ENCODE peak calls at places on chromosomes 7 and 10, in ten cellular contexts. Z is neural progenitor cell, B is H1, U is GM23248, I is HCT116, G is fibroblast of lung, J is K562, T is PC-9, Y is HepG2, R is DND-41. O is an unnamed sample. For H4K20me1 and H3K27me3, the result is how much of the 10 kb centered on the place peaks cover.

GRCh38 chr10:92486637-92487036 is 87.3 kb downstream of the IDE start:
- DNase-seq in Z (no peak), B (no peak), U (no peak), I (no peak), G (no peak), J (peak), T (no peak), Y (no peak), R (no peak), O (no peak)

GRCh38 chr10:88150338-88150737 is 286.9 kb downstream of the PTEN start:
- DNase-seq in Z (no peak), B (no peak), U (peak), I (no peak), G (peak), J (no peak), T (no peak), Y (no peak), R (no peak), O (no peak)

GRCh38 chr10:91672021-91672608 is 39.2 kb upstream of the PPP1R3C start:
- DNase-seq in Z (peak), B (no peak), U (peak), I (no peak), G (peak), J (peak), T (peak), Y (no peak), R (peak), O (no peak)

GRCh38 chr10:43863270-43863669 is 214.6 kb upstream of the ZNF32 start:
- DNase-seq in Z (no peak), B (peak), U (no peak), I (no peak), G (no peak), J (no peak), T (no peak), Y (no peak), R (no peak), O (no peak)

GRCh38 chr10:74177140-74177677 is 26.2 kb downstream of the ADK start:
- DNase-seq in Z (no peak), B (no peak), U (peak), I (no peak), G (peak), J (peak), T (peak), Y (peak), R (peak), O (peak)

GRCh38 chr10:101767966-101768790 is 7.7 kb downstream of the FGF8 start:
- DNase-seq in Z (peak), B (peak), U (no peak), I (no peak), G (no peak), J (no peak), T (no peak), Y (no peak), R (no peak), O (no peak)

GRCh38 chr7:131027287-131027773 is 293.3 kb upstream of the KLF14 start:
- DNase-seq in Z (no peak), B (no peak), U (peak), I (no peak), G (peak), J (peak), T (no peak), Y (no peak), R (peak), O (peak)

GRCh38 chr10:77442790-77443189 is 194.8 kb downstream of the KCNMA1 start:
- DNase-seq in Z (no peak), B (no peak), U (no peak), I (no peak), G (no peak), J (no peak), T (no peak), Y (no peak), R (no peak), O (no peak)

GRCh38 chr7:46383605-46384004 is 462.5 kb upstream of the IGFBP3 start:
- DNase-seq in Z (no peak), B (no peak), U (peak), I (no peak), G (peak), J (no peak), T (no peak), Y (no peak), R (no peak), O (peak)

GRCh38 chr10:44993226-44993921 is 7.3 kb upstream of the ZNF22 start:
- DNase-seq in Z (no peak), B (no peak), U (no peak), I (no peak), G (no peak), J (no peak), T (no peak), Y (no peak), R (no peak), O (no peak)

GRCh38 chr7:20998309-20998708 is 211.6 kb upstream of the SP8 start:
- DNase-seq in Z (no peak), B (no peak), U (no peak), I (peak), G (no peak), J (no peak), T (no peak), Y (peak), R (no peak), O (no peak)

GRCh38 chr10:77501152-77501845 is 136.3 kb downstream of the KCNMA1 start:
- DNase-seq in Z (no peak), B (no peak), U (peak), I (peak), G (peak), J (no peak), T (no peak), Y (no peak), R (no peak), O (no peak)

GRCh38 chr7:22670422-22670815 is 56.6 kb upstream of the IL6 start:
- DNase-seq in Z (no peak), B (no peak), U (no peak), I (no peak), G (no peak), J (no peak), T (no peak), Y (no peak), R (no peak), O (no peak)
- H4K20me1 ChIP-seq in Z (under half), B (under half), U (under half), I (under half), G (under half), J (under half), T (under half), Y (under half), R (under half), O (under half)

GRCh38 chr10:71234017-71234894 is 21.9 kb downstream of the UNC5B start:
- DNase-seq in Z (no peak), B (no peak), U (no peak), I (no peak), G (no peak), J (no peak), T (no peak), Y (no peak), R (no peak), O (no peak)
- H3K27me3 ChIP-seq in Z (under half), B (under half), U (under half), I (under half), G (under half), J (under half), T (under half), Y (under half), R (under half), O (under half)

GRCh38 chr7:47491637-47492036 is 90.3 kb downstream of the TNS3 start:
- DNase-seq in Z (no peak), B (no peak), U (no peak), I (no peak), G (no peak), J (no peak), T (no peak), Y (no peak), R (no peak), O (no peak)

GRCh38 chr7:47490501-47491265 is 91.2 kb downstream of the TNS3 start:
- DNase-seq in Z (no peak), B (no peak), U (no peak), I (no peak), G (no peak), J (no peak), T (no peak), Y (no peak), R (no peak), O (no peak)

GRCh38 chr7:47495269-47495875 is 86.5 kb downstream of the TNS3 start:
- DNase-seq in Z (no peak), B (no peak), U (no peak), I (no peak), G (no peak), J (no peak), T (no peak), Y (no peak), R (no peak), O (no peak)

GRCh38 chr7:47493971-47494370 is 87.9 kb downstream of the TNS3 start:
- DNase-seq in Z (no peak), B (no peak), U (peak), I (no peak), G (no peak), J (no peak), T (peak), Y (no peak), R (no peak), O (no peak)

DNA sequence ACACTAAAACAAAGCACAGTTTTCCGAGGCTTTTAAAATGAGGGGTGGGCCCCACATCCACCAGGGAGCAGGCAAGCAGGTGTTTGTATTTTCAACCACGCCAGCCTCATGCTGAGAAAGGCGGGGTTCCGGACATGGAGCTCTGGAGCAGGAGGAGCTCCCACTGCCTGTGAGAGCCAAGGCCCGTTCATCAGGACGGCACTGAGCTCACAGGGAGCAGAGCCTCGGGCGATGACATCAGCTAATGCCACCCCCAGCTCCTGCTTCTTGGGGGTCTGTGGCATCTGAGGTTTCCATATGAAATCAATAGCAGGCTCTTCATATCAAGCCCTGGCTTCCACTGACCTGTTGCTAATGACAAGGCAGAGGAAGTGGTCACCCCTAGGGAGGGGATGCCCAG is 89.2 kb downstream of the TNS3 start:
- DNase-seq in Z (no peak), B (no peak), U (no peak), I (no peak), G (no peak), J (no peak), T (no peak), Y (no peak), R (no peak), O (no peak)
- H4K20me1 ChIP-seq in Z (under half), B (under half), U (under half), I (under half), G (under half), J (under half), T (half or more), Y (half or more), R (under half), O (under half)

DNA sequence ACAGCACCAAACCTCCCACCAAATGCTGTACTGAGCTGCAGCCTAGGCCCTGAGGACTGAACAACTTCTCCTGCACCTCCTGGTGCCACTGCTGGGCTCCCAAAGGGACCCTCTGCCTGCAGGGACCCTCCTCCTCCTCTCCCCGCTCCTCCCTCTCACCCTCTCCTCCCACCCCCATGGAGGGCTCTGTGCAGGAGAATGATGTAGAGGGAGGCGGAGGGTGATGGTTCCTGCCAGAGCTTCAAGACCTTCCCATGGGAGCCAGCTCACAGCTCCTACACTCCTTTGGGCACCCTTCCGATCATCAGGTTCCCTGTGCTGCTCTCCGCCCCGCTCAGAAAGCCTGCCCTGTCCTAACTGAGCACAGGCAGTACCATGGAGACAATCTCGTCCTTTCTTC is 97.7 kb downstream of the PRKAG2 start:
- DNase-seq in Z (no peak), B (no peak), U (no peak), I (no peak), G (no peak), J (no peak), T (no peak), Y (no peak), R (no peak), O (no peak)
- H3K27me3 ChIP-seq in Z (under half), B (under half), U (under half), I (under half), G (under half), J (half or more), T (under half), Y (under half), R (under half), O (under half)

GRCh38 chr10:27147701-27148100 is 6.5 kb downstream of the YME1L1 start:
- DNase-seq in Z (no peak), B (no peak), U (no peak), I (no peak), G (no peak), J (no peak), T (no peak), Y (no peak), R (no peak), O (no peak)
- H4K20me1 ChIP-seq in Z (under half), B (under half), U (under half), I (under half), G (under half), J (under half), T (under half), Y (under half), R (half or more), O (under half)

GRCh38 chr7:157615852-157616251 is 279.0 kb downstream of the DNAJB6 start:
- DNase-seq in Z (no peak), B (no peak), U (no peak), I (no peak), G (no peak), J (no peak), T (no peak), Y (no peak), R (no peak), O (no peak)
- H3K27me3 ChIP-seq in Z (under half), B (under half), U (under half), I (under half), G (under half), J (half or more), T (half or more), Y (under half), R (under half), O (under half)